ENCODE peak calls at places on chromosomes 2 and 18, in four cellular contexts. J, R, G and E are unnamed samples.

GRCh38 chr2:60961457-60961856 is 56.1 kb upstream of the PEX13 start:
- DNase-seq in R (peak), G (no peak), J (no peak), E (no peak)

GRCh38 chr2:38065502-38066135 is 10.3 kb downstream of the CYP1B1 start:
- DNase-seq in R (no peak), G (no peak), J (no peak), E (no peak)

GRCh38 chr2:634670-635395 is 42.4 kb downstream of the TMEM18 start:
- DNase-seq in J (no peak), G (no peak), R (peak), E (no peak)

GRCh38 chr2:120625865-120626560 is 109.7 kb upstream of the GLI2 start:
- DNase-seq in R (peak), G (peak), J (peak), E (no peak)

GRCh38 chr2:206353685-206354084 is 79.2 kb downstream of the ZDBF2 start:
- DNase-seq in J (no peak), G (no peak), R (no peak), E (no peak)

GRCh38 chr2:34907812-34908211 is 1308.7 kb upstream of the FAM98A start:
- DNase-seq in J (no peak), R (no peak), G (no peak), E (no peak)

GRCh38 chr2:11618708-11619062 is 51.3 kb downstream of the NTSR2 start:
- DNase-seq in G (no peak), J (no peak), R (no peak), E (no peak)

GRCh38 chr2:61887684-61888303 is 662 bp downstream of the CCT4 start:
- DNase-seq in J (peak), G (no peak), R (no peak), E (no peak)

GRCh38 chr18:7664024-7664312 is 96.9 kb downstream of the PTPRM start:
- DNase-seq in R (no peak), J (no peak), G (no peak), E (no peak)

GRCh38 chr18:26468931-26469340 is 79.4 kb downstream of the KCTD1 start:
- DNase-seq in J (peak), R (no peak), G (no peak), E (no peak)

GRCh38 chr2:75561566-75562512 is 1.1 kb upstream of the EVA1A start:
- DNase-seq in J (no peak), G (no peak), R (peak), E (no peak)

GRCh38 chr18:80086281-80086680 is 22.8 kb upstream of the ADNP2 start:
- DNase-seq in J (no peak), R (no peak), G (no peak), E (no peak)

GRCh38 chr2:14352067-14352466 is 280.4 kb upstream of the LRATD1 start:
- DNase-seq in J (no peak), R (no peak), G (no peak), E (no peak)

GRCh38 chr2:157727693-157728092 is 99.0 kb upstream of the ACVR1C start:
- DNase-seq in R (no peak), G (no peak), J (no peak), E (no peak)

GRCh38 chr2:46954951-46955571 is 39.5 kb upstream of the MCFD2 start:
- DNase-seq in G (peak), J (peak), R (peak), E (no peak)

GRCh38 chr2:43941359-43941758 is 54.4 kb downstream of the LRPPRC start:
- DNase-seq in G (no peak), R (no peak), J (no peak), E (no peak)

GRCh38 chr2:1936411-1936980 is 192.2 kb upstream of the PXDN start:
- DNase-seq in G (no peak), R (peak), J (no peak), E (no peak)

GRCh38 chr2:108560241-108560811 is 26.1 kb downstream of the LIMS1 start:
- DNase-seq in R (no peak), G (no peak), J (no peak), E (no peak)

GRCh38 chr2:230891509-230891908 is 26.8 kb downstream of the ITM2C start:
- DNase-seq in R (no peak), J (no peak), G (no peak), E (no peak)

GRCh38 chr2:55114597-55114996 is 64.3 kb upstream of the RTN4 start:
- DNase-seq in R (no peak), J (no peak), G (no peak), E (no peak)

GRCh38 chr18:76875390-76876330 is 53.3 kb downstream of the ZNF236 start:
- DNase-seq in G (peak), J (peak), R (peak), E (no peak)